ENCODE peak calls at places on chromosomes 12 and 14, in five cellular contexts. F, R, Z, X and J are unnamed samples.

GRCh38 chr14:50031534-50032313 is 84.6 kb downstream of the VCPKMT start:
- DNase-seq in F (no peak), R (no peak), Z (peak; percentile 24), X (no peak), J (no peak)

GRCh38 chr12:1728824-1729223 is 38.0 kb downstream of the ADIPOR2 start:
- DNase-seq in F (no peak), R (no peak), Z (no peak), X (no peak), J (peak; percentile 79)

GRCh38 chr14:103607822-103608221 is 21.2 kb upstream of the KLC1 start:
- DNase-seq in F (no peak), R (no peak), Z (no peak), X (no peak), J (no peak)

GRCh38 chr12:106254724-106255123 is 6.9 kb upstream of the CKAP4 start:
- DNase-seq in F (no peak), R (no peak), Z (no peak), X (no peak), J (no peak)

GRCh38 chr12:42474391-42474790 is 115.2 kb downstream of the PRICKLE1 start:
- DNase-seq in F (peak; percentile 18), R (no peak), Z (no peak), X (no peak), J (no peak)

GRCh38 chr12:40992158-40992557 is 196.0 kb upstream of the PDZRN4 start:
- DNase-seq in F (no peak), R (no peak), Z (no peak), X (no peak), J (no peak)

GRCh38 chr12:64864319-64864718 is 39.9 kb downstream of the TBC1D30 start:
- DNase-seq in F (no peak), R (no peak), Z (no peak), X (no peak), J (no peak)

GRCh38 chr12:111407371-111408115 is 1.8 kb downstream of the SH2B3 start:
- DNase-seq in F (no peak), R (no peak), Z (no peak), X (no peak), J (no peak)

GRCh38 chr14:52977798-52978197 is 26.9 kb upstream of the FERMT2 start:
- DNase-seq in F (no peak), R (no peak), Z (peak; percentile 12), X (no peak), J (no peak)

GRCh38 chr12:28222081-28222700 is 31.9 kb downstream of the CCDC91 start:
- DNase-seq in F (no peak), R (peak; percentile 8), Z (no peak), X (peak; percentile 40), J (no peak)

GRCh38 chr12:80469681-80470080 is 25.6 kb downstream of the PTPRQ start:
- DNase-seq in F (no peak), R (no peak), Z (no peak), X (no peak), J (no peak)

GRCh38 chr14:90828642-90829487 is 12.6 kb upstream of the TTC7B start:
- DNase-seq in F (no peak), R (peak; percentile 69), Z (no peak), X (no peak), J (no peak)

GRCh38 chr12:16016748-16017147 is 105.6 kb downstream of the DERA start:
- DNase-seq in F (no peak), R (no peak), Z (no peak), X (no peak), J (no peak)

GRCh38 chr14:65304963-65305362 is 107.6 kb upstream of the FUT8 start:
- DNase-seq in F (no peak), R (peak; percentile 50), Z (no peak), X (no peak), J (no peak)

GRCh38 chr14:73744874-73745529 is 30.8 kb upstream of the PNMA1 start:
- DNase-seq in F (no peak), R (no peak), Z (no peak), X (no peak), J (no peak)

GRCh38 chr12:67854351-67854750 is 134.9 kb upstream of the IFNG-AS1 start:
- DNase-seq in F (no peak), R (no peak), Z (no peak), X (no peak), J (no peak)

GRCh38 chr14:68523994-68524725 is 268.7 kb downstream of the ZFP36L1 start:
- DNase-seq in F (no peak), R (no peak), Z (no peak), X (no peak), J (no peak)

GRCh38 chr14:75559451-75560187 is 18.8 kb upstream of the FLVCR2 start:
- DNase-seq in F (peak; percentile 43), R (peak; percentile 50), Z (peak; percentile 28), X (no peak), J (no peak)

GRCh38 chr14:96894966-96895365 is 97.8 kb downstream of the VRK1 start:
- DNase-seq in F (no peak), R (no peak), Z (peak; percentile 22), X (no peak), J (no peak)

GRCh38 chr12:75720807-75721206 is 209.4 kb upstream of the KRR1 start:
- DNase-seq in F (no peak), R (no peak), Z (peak; percentile 27), X (no peak), J (no peak)

GRCh38 chr12:51000245-51000644 is 25.9 kb downstream of the SLC11A2 start:
- DNase-seq in F (no peak), R (no peak), Z (peak; percentile 13), X (no peak), J (no peak)

GRCh38 chr12:57103856-57104255 is 7.3 kb downstream of the STAT6 start:
- DNase-seq in F (no peak), R (no peak), Z (no peak), X (no peak), J (no peak)

GRCh38 chr14:52791204-52792096 is at the start of gene GNPNAT1:
- DNase-seq in F (peak; percentile 83), R (peak; percentile 94), Z (peak; percentile 93), X (peak; percentile 87), J (peak; percentile 88)

GRCh38 chr14:61730756-61731373 is 31.4 kb upstream of the SNAPC1 start:
- DNase-seq in F (no peak), R (no peak), Z (no peak), X (no peak), J (no peak)

GRCh38 chr12:69129564-69129963 is 109.8 kb upstream of the CPSF6 start:
- DNase-seq in F (no peak), R (no peak), Z (no peak), X (no peak), J (no peak)

DNA sequence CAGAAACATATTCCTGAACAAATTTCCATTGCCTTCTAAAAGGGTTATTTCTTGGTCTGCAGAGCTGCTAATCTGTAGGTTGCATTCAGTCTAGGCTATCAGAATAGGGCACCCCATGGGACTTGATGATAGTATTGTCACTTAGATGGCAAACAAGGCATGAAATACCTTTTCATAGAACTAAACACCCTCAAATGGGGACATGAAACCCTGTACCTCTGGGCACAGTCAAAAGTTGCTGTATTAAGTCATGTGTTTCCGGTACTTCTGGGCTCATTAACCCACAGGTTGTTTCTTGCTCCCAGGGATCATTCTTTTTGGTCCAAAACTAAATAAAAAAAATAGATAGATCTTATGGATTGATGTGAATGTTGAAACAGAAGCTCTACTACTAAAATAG is 930.4 kb downstream of the NRXN3 start:
- DNase-seq in F (no peak), R (peak; percentile 35), Z (no peak), X (no peak), J (no peak)
- TF ChIP-seq CTCF in F (no peak), R (no peak), Z (no peak), X (no peak), J (no peak)

DNA sequence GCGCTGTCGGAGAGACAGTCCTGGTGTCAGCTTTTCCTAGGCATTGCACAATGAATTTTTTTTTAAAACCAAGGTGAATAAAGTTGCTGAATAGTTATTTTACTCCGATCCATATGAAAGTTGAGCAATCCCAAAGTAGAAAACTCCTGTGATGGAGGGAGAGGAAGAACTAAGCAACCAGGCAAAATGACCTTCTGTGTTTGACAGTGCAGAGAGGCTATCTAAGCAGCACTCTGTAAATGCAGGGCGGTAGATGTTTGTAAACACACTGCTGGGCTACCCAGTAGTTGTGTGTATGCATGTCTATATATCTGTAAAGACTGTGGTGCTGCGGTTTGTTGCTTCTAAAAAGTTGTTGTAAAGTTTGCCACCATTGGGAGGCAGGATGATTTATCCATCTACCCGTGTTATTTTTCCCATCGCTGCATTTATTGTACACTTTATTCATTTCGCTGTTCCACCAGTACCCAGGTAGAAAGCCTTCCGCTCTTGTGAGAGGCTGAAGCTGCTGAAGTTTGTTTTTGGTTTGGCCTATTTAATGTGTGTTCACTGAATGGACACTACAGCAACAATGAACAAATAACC is 1.3 kb downstream of the ETV6 start:
- DNase-seq in F (peak; percentile 7), R (peak; percentile 65), Z (peak; percentile 55), X (no peak), J (peak; percentile 31)
- TF ChIP-seq CTCF in F (peak; percentile 23), R (no peak), Z (no peak), X (no peak), J (no peak)

DNA sequence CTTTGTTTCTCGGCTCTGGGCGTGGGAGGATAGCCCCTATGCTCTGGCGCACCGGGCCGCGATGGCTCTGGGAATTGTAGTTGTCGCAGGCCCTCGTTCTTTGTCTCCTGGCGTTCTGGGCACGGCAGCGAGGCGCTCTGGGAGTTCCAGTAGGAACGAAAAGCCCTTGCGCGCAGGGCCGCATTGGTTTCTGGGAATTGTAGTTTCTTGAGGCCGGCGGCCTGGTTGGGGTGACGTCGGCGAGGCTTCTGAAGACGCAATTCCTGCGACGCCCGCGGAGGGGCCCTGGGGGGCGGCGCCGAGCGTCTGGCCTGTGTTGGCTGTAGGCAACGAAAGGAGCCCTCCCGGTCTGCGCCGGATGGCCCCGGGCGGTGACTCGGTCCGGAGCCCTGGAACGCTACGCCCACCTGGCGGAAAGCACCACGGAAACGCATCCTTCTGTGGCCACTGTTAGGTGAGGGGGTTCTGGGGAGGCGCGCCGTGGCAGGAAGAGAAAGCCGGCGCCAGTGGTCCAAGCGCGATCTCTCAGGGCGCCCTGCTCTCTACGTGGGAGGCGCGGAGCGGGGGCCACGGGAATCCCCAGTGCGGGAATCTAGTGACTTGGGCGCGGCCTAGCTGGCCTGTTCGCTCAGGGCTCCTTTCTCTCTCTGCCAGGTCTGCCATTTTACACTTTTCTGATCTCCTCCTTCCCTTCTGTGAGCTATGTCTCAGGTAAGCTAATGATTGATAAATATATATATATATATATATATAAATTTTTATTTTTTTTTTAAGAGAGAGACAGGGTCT is at the start of gene ZNF140:
- DNase-seq in F (peak; percentile 68), R (peak; percentile 98), Z (peak; percentile 99), X (peak; percentile 90), J (peak; percentile 94)
- TF ChIP-seq CTCF in F (no peak), R (peak; percentile 7), Z (no peak), X (peak; percentile 33), J (no peak)

DNA sequence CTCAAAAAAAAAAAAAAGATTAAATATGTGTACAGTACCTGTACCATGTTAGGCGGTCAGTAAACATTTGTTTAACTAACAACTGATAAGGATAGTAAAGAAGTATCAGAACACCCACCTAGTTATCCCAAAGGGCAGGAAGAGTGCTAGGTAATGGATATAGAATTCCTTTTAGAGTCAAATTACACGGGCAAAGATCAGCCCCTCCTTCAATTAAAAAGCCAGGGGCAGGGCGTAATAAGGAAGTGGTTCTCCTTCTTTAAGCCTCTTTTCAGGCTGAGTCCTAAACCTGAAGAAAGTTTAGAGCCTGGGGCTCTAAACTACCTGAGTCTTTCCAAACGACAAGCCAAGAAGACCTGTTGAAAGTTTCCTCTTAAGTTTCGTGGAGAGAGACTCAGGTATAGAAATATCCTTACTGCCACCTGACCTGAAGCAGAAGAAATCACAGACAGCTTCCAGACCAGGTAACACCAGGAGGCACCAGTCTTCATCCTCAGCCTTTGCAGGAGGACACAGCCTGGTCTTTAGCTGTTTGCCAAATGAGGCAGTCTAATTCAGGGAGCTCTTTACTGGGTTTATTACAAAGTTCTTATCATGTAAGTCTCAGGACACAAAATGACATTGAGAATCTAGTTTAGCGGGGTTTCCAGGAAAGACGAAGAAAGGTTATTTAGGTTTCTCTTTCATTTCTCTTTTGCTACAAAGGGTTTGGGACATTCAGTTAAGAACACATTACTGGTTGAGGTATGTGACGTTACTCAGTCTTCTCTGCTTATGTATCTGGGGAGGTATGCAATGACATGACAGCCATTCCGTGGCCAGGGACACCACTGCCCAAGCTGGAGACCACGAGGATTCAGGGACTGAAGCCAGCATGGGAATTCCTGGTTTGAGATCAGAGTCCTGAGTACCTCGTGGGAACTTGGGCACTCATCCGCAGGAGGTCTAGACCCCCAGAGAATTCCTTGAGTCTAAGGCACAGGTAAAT is at the start of gene BCL2L14:
- DNase-seq in F (no peak), R (peak; percentile 67), Z (no peak), X (no peak), J (peak; percentile 59)
- TF ChIP-seq CTCF in F (no peak), R (no peak), Z (no peak), X (no peak), J (peak; percentile 13)